ENCODE peak calls at places on chromosomes 7 and 10, in four cellular contexts. T is GM12878, V is HepG2, O is K562. Q is an unnamed sample.

GRCh38 chr7:96084880-96085551 is 236.9 kb downstream of the SLC25A13 start:
- DNase-seq in T (no peak), V (no peak), O (no peak), Q (no peak)

GRCh38 chr7:92695308-92696261 is 105.4 kb upstream of the FAM133B start:
- DNase-seq in T (no peak), V (peak), O (no peak), Q (peak)

GRCh38 chr10:25578061-25578460 is 356.0 kb upstream of the MYO3A start:
- DNase-seq in T (no peak), V (no peak), O (no peak), Q (no peak)

GRCh38 chr7:127658979-127659378 is 7.0 kb downstream of the SND1 start:
- DNase-seq in T (no peak), V (no peak), O (no peak), Q (no peak)

GRCh38 chr7:66379761-66380160 is 174.6 kb downstream of the TPST1 start:
- DNase-seq in T (no peak), V (no peak), O (no peak), Q (no peak)

GRCh38 chr7:100215895-100216294 is 3.9 kb upstream of the PVRIG start:
- DNase-seq in T (no peak), V (no peak), O (no peak), Q (no peak)

GRCh38 chr10:80860719-80861118 is 323.0 kb downstream of the SH2D4B start:
- DNase-seq in T (no peak), V (no peak), O (no peak), Q (no peak)

GRCh38 chr10:128854965-128855364 is 612.1 kb upstream of the MGMT start:
- DNase-seq in T (no peak), V (peak), O (no peak), Q (no peak)

GRCh38 chr10:100496567-100496966 is 23.1 kb downstream of the SEC31B start:
- DNase-seq in T (no peak), V (no peak), O (no peak), Q (no peak)

GRCh38 chr7:30926323-30926722 is 14.7 kb downstream of the AQP1 start:
- DNase-seq in T (no peak), V (no peak), O (no peak), Q (peak)

GRCh38 chr10:33653584-33654367 is 319.3 kb upstream of the NRP1 start:
- DNase-seq in T (no peak), V (no peak), O (no peak), Q (no peak)

GRCh38 chr7:99473315-99473596 is 566 bp downstream of the ZNF789 start:
- DNase-seq in T (peak), V (peak), O (no peak), Q (no peak)

GRCh38 chr10:8103543-8103942 is 49.1 kb downstream of the GATA3 start:
- DNase-seq in T (no peak), V (no peak), O (no peak), Q (no peak)

GRCh38 chr7:36295090-36295489 is 94.6 kb upstream of the ANLN start:
- DNase-seq in T (no peak), V (no peak), O (no peak), Q (no peak)

GRCh38 chr7:108449577-108449920 is 6.7 kb downstream of the NRCAM start:
- DNase-seq in T (no peak), V (no peak), O (no peak), Q (no peak)

GRCh38 chr7:22444181-22444966 is 55.6 kb downstream of the STEAP1B start:
- DNase-seq in T (no peak), V (peak), O (no peak), Q (no peak)

GRCh38 chr7:43458330-43458729 is 124.6 kb upstream of the STK17A start:
- DNase-seq in T (no peak), V (no peak), O (no peak), Q (no peak)

GRCh38 chr7:64869912-64870562 is 33.0 kb upstream of the ZNF273 start:
- DNase-seq in T (no peak), V (no peak), O (no peak), Q (no peak)

GRCh38 chr7:43769791-43770465 is 11.4 kb downstream of the BLVRA start:
- DNase-seq in T (no peak), V (peak), O (no peak), Q (no peak)

GRCh38 chr10:4837551-4837950 is 11.5 kb downstream of the AKR1E2 start:
- DNase-seq in T (no peak), V (no peak), O (no peak), Q (no peak)

DNA sequence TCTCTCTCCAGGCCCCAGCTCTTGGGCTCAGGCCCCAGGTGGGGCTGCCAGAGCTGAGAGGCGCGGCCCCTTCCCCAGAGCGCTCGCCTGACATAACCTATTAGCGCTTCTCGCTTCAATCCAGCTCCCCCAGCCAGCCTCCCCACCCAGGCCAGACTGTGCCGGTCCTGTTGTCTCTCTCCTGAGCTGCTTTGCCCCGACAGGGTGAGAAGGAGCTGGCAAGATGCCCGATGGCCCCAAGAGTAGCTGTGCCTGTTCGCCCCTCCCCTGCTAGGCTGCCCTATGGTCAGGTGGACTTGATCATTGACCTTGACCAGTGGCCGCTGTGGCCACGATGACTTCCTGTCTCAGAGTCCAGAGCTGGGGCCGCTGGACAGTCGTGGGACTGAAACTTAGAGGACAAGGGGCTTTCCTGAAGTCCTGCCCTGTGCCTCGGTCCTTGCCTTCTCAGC is 9.1 kb downstream of the TMEM270 start:
- DNase-seq in T (no peak), V (peak), O (no peak), Q (peak)
- TF ChIP-seq NR2C2 in T (no peak), V (peak), O (no peak), Q (no peak)

GRCh38 chr10:116444527-116445142 is 17.0 kb downstream of the PNLIPRP3 start:
- DNase-seq in T (peak), V (peak), O (peak), Q (peak)
- TF ChIP-seq ESRRA in T (no peak), V (no peak), O (no peak), Q (no peak)

GRCh38 chr10:34690403-34691049 is 124.6 kb downstream of the PARD3 start:
- DNase-seq in T (no peak), V (no peak), O (no peak), Q (no peak)

GRCh38 chr10:34682580-34682979 is 132.5 kb downstream of the PARD3 start:
- DNase-seq in T (no peak), V (no peak), O (no peak), Q (no peak)

GRCh38 chr10:34681933-34682332 is 133.2 kb downstream of the PARD3 start:
- DNase-seq in T (no peak), V (no peak), O (no peak), Q (no peak)

GRCh38 chr10:34689053-34689452 is 126.0 kb downstream of the PARD3 start:
- DNase-seq in T (no peak), V (no peak), O (no peak), Q (no peak)

DNA sequence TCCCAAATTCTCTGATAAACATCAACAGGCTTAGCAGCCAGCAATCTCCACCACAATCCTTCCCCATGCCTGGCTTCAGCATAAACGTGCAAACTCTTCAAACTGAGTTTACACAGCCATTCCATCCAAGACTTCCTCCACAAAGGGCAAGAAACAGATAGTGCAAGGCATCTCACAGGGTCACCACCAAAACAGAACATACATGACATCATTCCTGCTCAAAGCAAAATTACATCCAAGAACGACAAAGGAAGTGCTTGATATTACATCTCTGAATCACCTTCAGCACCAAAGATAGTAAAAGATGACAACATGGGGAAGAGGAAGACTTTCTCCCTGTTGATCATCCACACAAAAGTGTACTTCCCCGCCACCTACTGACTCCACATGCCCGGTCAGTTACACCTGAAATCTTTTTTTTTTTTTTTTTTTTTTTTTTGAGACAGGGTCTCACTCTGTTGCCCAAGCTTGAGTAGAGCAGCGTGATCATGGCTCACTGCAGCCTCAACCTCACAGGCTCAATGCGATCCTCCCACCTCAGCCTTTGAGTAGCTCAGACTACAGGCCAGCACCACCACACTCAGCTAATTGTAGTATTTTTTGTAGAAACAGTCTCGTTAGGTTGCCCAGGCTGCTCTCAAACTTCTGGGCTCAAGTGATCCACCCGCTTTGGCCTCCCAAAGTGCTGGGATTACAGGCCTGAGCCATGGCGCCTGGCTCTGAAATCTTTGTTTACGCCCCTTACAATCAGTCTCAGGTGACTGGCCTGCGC is 127.5 kb downstream of the PARD3 start:
- DNase-seq in T (no peak), V (no peak), O (no peak), Q (no peak)
- TF ChIP-seq NR2C2 in T (no peak), V (no peak), O (no peak), Q (no peak)

DNA sequence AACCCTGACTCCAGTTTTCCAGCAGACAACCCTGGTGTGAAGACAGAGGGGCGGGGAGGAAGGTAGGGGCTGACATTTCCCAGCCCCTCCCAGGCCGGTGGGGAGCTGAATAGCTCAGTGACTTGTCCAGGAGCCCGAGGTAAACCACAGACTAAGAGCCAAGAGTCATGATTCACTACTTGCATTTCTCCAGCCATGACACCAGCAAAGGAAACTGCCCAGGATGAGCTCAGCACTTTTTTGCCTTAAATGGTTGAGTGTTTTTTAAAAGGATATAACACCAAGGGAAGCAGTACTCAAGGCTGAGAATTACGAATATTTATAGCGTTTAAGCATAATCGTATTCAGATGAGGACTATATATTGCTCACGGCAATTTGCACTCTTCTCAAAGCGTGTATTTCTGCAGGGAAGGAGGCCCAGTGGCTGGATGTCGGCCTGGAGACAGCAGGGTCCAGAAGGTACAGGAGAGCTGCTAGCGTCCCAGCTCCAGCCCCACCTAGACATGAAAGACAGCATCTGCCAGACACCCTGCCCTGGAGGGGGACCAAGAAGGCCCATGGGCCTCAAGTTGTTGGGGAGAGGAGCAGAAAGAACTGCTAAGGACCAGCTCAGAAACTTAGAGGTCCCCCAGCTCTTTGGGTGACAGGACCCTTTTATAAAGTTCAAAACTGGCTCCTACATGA is 141.4 kb downstream of the GRID1 start:
- DNase-seq in T (no peak), V (no peak), O (no peak), Q (no peak)
- TF ChIP-seq ESRRA in T (no peak), V (no peak), O (no peak), Q (no peak)

GRCh38 chr7:126370038-126370668 is 882.6 kb downstream of the GRM8 start:
- DNase-seq in T (no peak), V (no peak), O (no peak), Q (no peak)
- TF ChIP-seq NR2C2 in T (no peak), V (no peak), O (no peak), Q (no peak)

GRCh38 chr10:113686028-113686427 is 6.3 kb downstream of the CASP7 start:
- DNase-seq in T (no peak), V (no peak), O (no peak), Q (no peak)

GRCh38 chr10:113681533-113682470 is 2.1 kb downstream of the CASP7 start:
- DNase-seq in T (peak), V (no peak), O (no peak), Q (no peak)

GRCh38 chr10:113679463-113680171 is at the start of gene CASP7:
- DNase-seq in T (no peak), V (peak), O (peak), Q (peak)

GRCh38 chr10:113683300-113683699 is 3.6 kb downstream of the CASP7 start:
- DNase-seq in T (no peak), V (no peak), O (no peak), Q (no peak)

DNA sequence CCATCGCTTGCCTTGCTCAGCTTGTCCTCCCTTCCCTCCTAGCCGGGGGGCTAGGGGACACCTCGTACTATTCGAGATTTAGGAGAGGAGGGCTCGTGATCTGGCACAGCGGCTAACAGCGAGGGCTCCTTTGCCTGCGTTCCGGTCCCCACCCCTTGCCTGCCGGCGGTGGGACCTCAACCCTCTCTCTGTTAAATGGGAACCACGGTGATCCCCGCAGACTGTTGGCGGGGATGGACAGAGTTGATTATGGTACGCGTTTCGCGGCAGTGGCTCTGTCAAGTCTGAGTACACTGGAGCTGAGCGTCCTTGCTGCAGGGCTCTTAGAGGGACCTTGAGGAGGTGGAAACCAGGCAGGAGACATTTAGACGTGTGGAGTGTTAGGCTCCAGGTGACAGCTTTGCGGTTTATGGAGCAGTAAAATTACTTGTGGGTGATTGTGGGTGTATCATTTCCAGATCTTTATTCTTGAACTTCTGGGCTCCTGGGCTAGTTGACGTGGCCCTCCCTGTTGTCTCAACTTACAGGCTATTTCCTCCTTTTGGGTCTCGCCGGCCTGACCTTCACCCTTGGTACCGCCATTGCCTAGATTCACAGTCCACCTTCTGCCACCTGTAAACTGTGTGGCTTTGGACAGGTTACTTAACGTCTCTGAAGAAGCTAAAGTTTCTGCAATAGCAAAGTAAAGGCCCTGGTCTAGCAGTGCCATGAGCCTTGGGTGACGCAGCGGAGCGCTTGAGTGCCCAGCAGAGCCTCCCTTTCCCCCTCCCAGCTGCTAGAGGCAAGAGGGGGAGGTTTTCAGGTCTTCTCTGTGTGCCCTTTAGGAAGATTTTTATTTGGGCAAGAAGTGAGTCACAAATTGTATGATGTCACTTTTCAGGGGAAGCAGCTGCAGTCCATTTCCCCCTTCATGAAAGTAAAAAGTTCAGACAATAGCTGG is 730 bp downstream of the CASP7 start:
- DNase-seq in T (peak), V (peak), O (no peak), Q (no peak)
- TF ChIP-seq ESRRA in T (no peak), V (no peak), O (no peak), Q (no peak)